ENCODE peak calls at places on chromosomes 11 and 22, in eight cellular contexts. One of them, this sample, is unnamed.

GRCh38 chr11:46450846-46451470 is 59.4 kb upstream of the CHRM4 start:
- DNase-seq in CD8-positive, alpha-beta T cell: no peak
- DNase-seq in pancreas: no peak
- DNase-seq in breast epithelium: no peak
- DNase-seq in right atrium auricular region: no peak
- DNase-seq in neural progenitor cell: no peak
- DNase-seq in PC-3: no peak
- DNase-seq in Caco-2: no peak
- DNase-seq in this sample: no peak

GRCh38 chr11:45178890-45179663 is 32.6 kb downstream of the PRDM11 start:
- DNase-seq in right atrium auricular region: peak; percentile 59
- DNase-seq in Caco-2: no peak
- DNase-seq in neural progenitor cell: no peak
- DNase-seq in breast epithelium: no peak
- DNase-seq in CD8-positive, alpha-beta T cell: no peak
- DNase-seq in pancreas: no peak
- DNase-seq in PC-3: no peak
- DNase-seq in this sample: no peak

GRCh38 chr22:43210631-43211515 is 23.9 kb upstream of the TTLL12 start:
- DNase-seq in PC-3: no peak
- DNase-seq in breast epithelium: no peak
- DNase-seq in CD8-positive, alpha-beta T cell: no peak
- DNase-seq in neural progenitor cell: no peak
- DNase-seq in pancreas: no peak
- DNase-seq in right atrium auricular region: no peak
- DNase-seq in Caco-2: no peak
- DNase-seq in this sample: no peak

GRCh38 chr11:65410936-65411680 is 11.5 kb upstream of the NEAT1 start:
- DNase-seq in neural progenitor cell: no peak
- DNase-seq in CD8-positive, alpha-beta T cell: no peak
- DNase-seq in PC-3: no peak
- DNase-seq in Caco-2: no peak
- DNase-seq in pancreas: no peak
- DNase-seq in right atrium auricular region: no peak
- DNase-seq in breast epithelium: no peak
- DNase-seq in this sample: no peak

GRCh38 chr11:14269956-14270355 is 89.0 kb downstream of the RRAS2 start:
- DNase-seq in Caco-2: no peak
- DNase-seq in breast epithelium: no peak
- DNase-seq in CD8-positive, alpha-beta T cell: no peak
- DNase-seq in PC-3: no peak
- DNase-seq in pancreas: no peak
- DNase-seq in right atrium auricular region: no peak
- DNase-seq in neural progenitor cell: no peak
- DNase-seq in this sample: no peak

GRCh38 chr22:42939451-42939881 is 75.5 kb downstream of the PACSIN2 start:
- DNase-seq in Caco-2: no peak
- DNase-seq in pancreas: no peak
- DNase-seq in PC-3: peak; percentile 40
- DNase-seq in breast epithelium: no peak
- DNase-seq in right atrium auricular region: no peak
- DNase-seq in CD8-positive, alpha-beta T cell: no peak
- DNase-seq in neural progenitor cell: no peak
- DNase-seq in this sample: no peak

GRCh38 chr22:43171019-43171491 is 15.9 kb downstream of the TTLL12 start:
- DNase-seq in neural progenitor cell: no peak
- DNase-seq in PC-3: no peak
- DNase-seq in breast epithelium: no peak
- DNase-seq in pancreas: no peak
- DNase-seq in right atrium auricular region: no peak
- DNase-seq in CD8-positive, alpha-beta T cell: no peak
- DNase-seq in Caco-2: no peak
- DNase-seq in this sample: no peak

GRCh38 chr11:129295746-129296145 is 79.9 kb upstream of the BARX2 start:
- DNase-seq in Caco-2: peak; percentile 65
- DNase-seq in pancreas: no peak
- DNase-seq in CD8-positive, alpha-beta T cell: no peak
- DNase-seq in PC-3: no peak
- DNase-seq in right atrium auricular region: no peak
- DNase-seq in neural progenitor cell: no peak
- DNase-seq in breast epithelium: no peak
- DNase-seq in this sample: no peak

GRCh38 chr11:27373856-27374602 is 11.0 kb upstream of the CCDC34 start:
- DNase-seq in CD8-positive, alpha-beta T cell: no peak
- DNase-seq in pancreas: no peak
- DNase-seq in right atrium auricular region: no peak
- DNase-seq in breast epithelium: no peak
- DNase-seq in PC-3: no peak
- DNase-seq in neural progenitor cell: no peak
- DNase-seq in Caco-2: peak; percentile 51
- DNase-seq in this sample: no peak

GRCh38 chr11:32032478-32032877 is 58.4 kb upstream of the RCN1 start:
- DNase-seq in pancreas: no peak
- DNase-seq in CD8-positive, alpha-beta T cell: no peak
- DNase-seq in PC-3: peak; percentile 3
- DNase-seq in neural progenitor cell: no peak
- DNase-seq in Caco-2: no peak
- DNase-seq in right atrium auricular region: no peak
- DNase-seq in breast epithelium: no peak
- DNase-seq in this sample: no peak

GRCh38 chr11:28524098-28524497 is 415.9 kb downstream of the METTL15 start:
- DNase-seq in pancreas: no peak
- DNase-seq in neural progenitor cell: no peak
- DNase-seq in Caco-2: no peak
- DNase-seq in PC-3: peak; percentile 22
- DNase-seq in breast epithelium: no peak
- DNase-seq in right atrium auricular region: no peak
- DNase-seq in CD8-positive, alpha-beta T cell: no peak
- DNase-seq in this sample: no peak

GRCh38 chr11:16326679-16327297 is 29.6 kb downstream of the SOX6 start:
- DNase-seq in PC-3: no peak
- DNase-seq in neural progenitor cell: no peak
- DNase-seq in Caco-2: no peak
- DNase-seq in pancreas: no peak
- DNase-seq in CD8-positive, alpha-beta T cell: no peak
- DNase-seq in right atrium auricular region: no peak
- DNase-seq in breast epithelium: no peak
- DNase-seq in this sample: no peak

DNA sequence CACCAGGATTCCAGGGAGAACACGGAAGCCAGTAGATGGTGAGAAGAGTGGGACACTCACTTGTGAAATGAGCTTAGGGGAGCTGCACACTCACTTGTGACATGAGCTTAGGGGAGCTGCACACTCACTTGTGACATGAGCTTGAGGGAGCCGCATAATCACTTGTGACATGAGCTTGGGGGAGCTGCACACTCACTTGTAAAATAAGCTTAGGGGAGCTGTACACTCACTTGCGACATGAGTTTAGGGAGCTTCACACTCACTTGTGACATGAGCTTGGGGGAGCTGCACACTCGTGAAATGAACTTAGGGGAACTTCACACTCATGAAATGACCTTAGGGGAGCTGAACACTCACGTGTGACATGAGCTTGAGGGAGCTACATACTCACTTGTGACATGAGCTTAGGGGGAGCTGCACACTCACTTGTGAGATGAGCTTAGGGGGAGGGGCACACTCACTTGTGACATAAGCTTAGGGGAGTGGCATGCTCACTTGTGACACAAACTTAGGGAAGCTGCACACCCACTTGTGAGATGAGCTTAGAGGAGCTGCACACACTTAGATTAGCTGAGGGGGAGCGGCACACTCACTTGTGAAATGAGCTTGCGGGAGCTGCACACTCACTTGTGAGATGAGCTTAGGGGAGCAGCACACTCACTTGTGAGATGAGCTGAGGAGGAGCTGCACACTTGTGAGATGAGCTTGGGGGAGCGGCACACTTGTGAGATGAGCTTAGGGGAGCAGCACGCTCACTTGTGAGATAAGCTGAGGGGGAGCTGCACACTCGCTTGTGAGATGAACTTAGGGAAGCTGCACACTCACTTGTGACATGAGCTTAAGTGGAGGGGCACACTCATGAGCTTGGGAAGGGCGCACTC is 59.0 kb downstream of the NCAPD3 start:
- DNase-seq in neural progenitor cell: peak; percentile 83
- DNase-seq in right atrium auricular region: no peak
- DNase-seq in Caco-2: no peak
- DNase-seq in PC-3: no peak
- DNase-seq in breast epithelium: no peak
- DNase-seq in CD8-positive, alpha-beta T cell: no peak
- DNase-seq in pancreas: no peak
- DNase-seq in this sample: no peak
- H3K36me3 ChIP-seq in neural progenitor cell: peaks cover 74% of the 10 kb centered on the region
- H3K36me3 ChIP-seq in right atrium auricular region: peaks cover 39% of the 10 kb centered on the region
- H3K36me3 ChIP-seq in Caco-2: peaks cover 11% of the 10 kb centered on the region
- H3K36me3 ChIP-seq in PC-3: peaks cover 65% of the 10 kb centered on the region
- H3K36me3 ChIP-seq in breast epithelium: no peaks in the 10 kb centered on the region
- H3K36me3 ChIP-seq in CD8-positive, alpha-beta T cell: peaks cover 29% of the 10 kb centered on the region
- H3K36me3 ChIP-seq in pancreas: peaks cover 15% of the 10 kb centered on the region
- H3K36me3 ChIP-seq in this sample: peaks cover 10% of the 10 kb centered on the region

GRCh38 chr11:60281482-60281881 is 1.0 kb downstream of the MS4A4A start:
- DNase-seq in right atrium auricular region: no peak
- DNase-seq in pancreas: no peak
- DNase-seq in CD8-positive, alpha-beta T cell: no peak
- DNase-seq in PC-3: no peak
- DNase-seq in Caco-2: no peak
- DNase-seq in neural progenitor cell: no peak
- DNase-seq in breast epithelium: no peak
- DNase-seq in this sample: no peak
- H3K4me3 ChIP-seq in right atrium auricular region: no peak overlapping the region
- H3K4me3 ChIP-seq in pancreas: no peak overlapping the region
- H3K4me3 ChIP-seq in CD8-positive, alpha-beta T cell: no peak overlapping the region
- H3K4me3 ChIP-seq in PC-3: no peak overlapping the region
- H3K4me3 ChIP-seq in Caco-2: no peak overlapping the region
- H3K4me3 ChIP-seq in neural progenitor cell: no peak overlapping the region
- H3K4me3 ChIP-seq in breast epithelium: no peak overlapping the region
- H3K4me3 ChIP-seq in this sample: no peak overlapping the region

DNA sequence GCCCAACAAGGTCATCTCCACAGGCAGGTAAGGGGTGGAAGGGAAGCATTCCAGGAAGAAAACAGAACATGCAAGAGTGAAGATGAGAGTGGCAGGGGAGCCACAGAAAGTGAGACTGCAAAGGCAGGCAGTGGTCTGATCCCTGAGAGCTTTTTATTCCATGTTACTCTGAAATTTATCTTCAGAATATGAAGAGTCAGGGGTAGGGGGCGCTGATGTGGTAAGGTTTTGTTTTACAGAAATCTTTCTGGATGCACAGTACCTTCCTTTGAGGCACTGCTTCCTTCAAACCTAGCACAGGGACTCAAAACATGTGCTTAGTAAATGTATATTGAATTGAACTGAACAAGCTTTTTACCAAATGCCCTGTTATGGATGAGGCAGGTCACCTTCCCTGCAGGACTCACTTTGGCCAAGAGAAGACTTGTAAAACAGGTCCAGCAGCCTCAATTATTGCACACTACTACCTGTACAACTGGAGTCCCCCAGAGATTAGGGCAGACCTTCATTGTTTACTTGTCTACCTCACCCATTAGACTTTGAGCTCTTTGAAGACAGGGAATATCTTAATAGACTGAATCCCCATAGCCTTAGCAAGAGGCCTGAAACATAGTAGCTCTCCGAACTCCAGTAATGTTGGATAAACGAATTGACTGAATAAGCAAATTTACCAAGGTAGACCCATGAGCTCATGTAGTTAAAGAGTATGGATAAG is 2.2 kb downstream of the PAK1 start:
- DNase-seq in Caco-2: peak; percentile 95
- DNase-seq in CD8-positive, alpha-beta T cell: no peak
- DNase-seq in PC-3: peak; percentile 88
- DNase-seq in neural progenitor cell: peak; percentile 39
- DNase-seq in breast epithelium: peak; percentile 28
- DNase-seq in right atrium auricular region: no peak
- DNase-seq in pancreas: peak; percentile 58
- DNase-seq in this sample: no peak
- TF ChIP-seq CTCF in Caco-2: peak; percentile 76
- TF ChIP-seq CTCF in CD8-positive, alpha-beta T cell: peak; percentile 27
- TF ChIP-seq CTCF in PC-3: peak; percentile 64
- TF ChIP-seq CTCF in neural progenitor cell: peak; percentile 49
- TF ChIP-seq CTCF in breast epithelium: no peak
- TF ChIP-seq CTCF in right atrium auricular region: peak; percentile 13
- TF ChIP-seq CTCF in pancreas: peak; percentile 13
- TF ChIP-seq CTCF in this sample: no peak

DNA sequence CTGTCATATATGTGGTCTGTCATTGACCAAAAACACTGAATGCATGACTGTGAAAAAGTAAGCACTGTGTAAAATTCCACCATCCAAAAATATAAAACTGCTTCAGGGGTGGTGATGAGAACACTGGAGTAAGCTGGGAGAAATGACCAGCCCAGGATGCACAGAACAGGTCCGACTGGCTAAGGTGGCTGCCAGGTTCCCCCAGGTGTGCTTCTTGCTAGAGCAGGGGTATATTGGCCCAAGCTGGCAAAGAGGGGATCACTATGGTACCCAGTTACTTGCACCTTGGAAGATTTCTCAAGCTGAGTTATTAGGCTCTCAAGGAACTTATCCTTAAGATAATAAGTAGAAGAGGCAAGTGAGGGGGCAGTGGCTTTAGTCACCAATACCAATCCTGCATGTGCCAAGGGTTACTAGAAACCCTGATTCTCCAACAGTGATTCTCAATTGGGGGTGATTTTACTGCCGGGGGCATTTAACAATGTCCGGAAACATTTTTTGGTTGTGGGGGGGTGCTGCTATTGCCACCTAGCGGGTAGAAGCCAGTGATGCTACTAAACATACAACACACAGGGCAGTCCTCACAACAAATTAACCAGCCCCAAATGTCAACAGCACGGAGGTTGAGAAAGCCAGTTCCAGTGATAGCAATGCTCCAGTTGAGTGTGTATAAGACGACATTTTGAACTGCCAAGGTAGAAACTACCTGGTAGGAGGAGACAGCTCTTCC is 15.7 kb downstream of the SNU13 start:
- DNase-seq in breast epithelium: no peak
- DNase-seq in Caco-2: no peak
- DNase-seq in neural progenitor cell: no peak
- DNase-seq in right atrium auricular region: no peak
- DNase-seq in PC-3: peak; percentile 27
- DNase-seq in CD8-positive, alpha-beta T cell: no peak
- DNase-seq in pancreas: no peak
- DNase-seq in this sample: no peak
- H3K36me3 ChIP-seq in breast epithelium: no peaks in the 10 kb centered on the region
- H3K36me3 ChIP-seq in Caco-2: no peaks in the 10 kb centered on the region
- H3K36me3 ChIP-seq in neural progenitor cell: no peaks in the 10 kb centered on the region
- H3K36me3 ChIP-seq in right atrium auricular region: peaks cover 17% of the 10 kb centered on the region
- H3K36me3 ChIP-seq in PC-3: peaks cover 9% of the 10 kb centered on the region
- H3K36me3 ChIP-seq in CD8-positive, alpha-beta T cell: peaks cover 16% of the 10 kb centered on the region
- H3K36me3 ChIP-seq in pancreas: peaks cover 9% of the 10 kb centered on the region
- H3K36me3 ChIP-seq in this sample: peaks cover 17% of the 10 kb centered on the region

DNA sequence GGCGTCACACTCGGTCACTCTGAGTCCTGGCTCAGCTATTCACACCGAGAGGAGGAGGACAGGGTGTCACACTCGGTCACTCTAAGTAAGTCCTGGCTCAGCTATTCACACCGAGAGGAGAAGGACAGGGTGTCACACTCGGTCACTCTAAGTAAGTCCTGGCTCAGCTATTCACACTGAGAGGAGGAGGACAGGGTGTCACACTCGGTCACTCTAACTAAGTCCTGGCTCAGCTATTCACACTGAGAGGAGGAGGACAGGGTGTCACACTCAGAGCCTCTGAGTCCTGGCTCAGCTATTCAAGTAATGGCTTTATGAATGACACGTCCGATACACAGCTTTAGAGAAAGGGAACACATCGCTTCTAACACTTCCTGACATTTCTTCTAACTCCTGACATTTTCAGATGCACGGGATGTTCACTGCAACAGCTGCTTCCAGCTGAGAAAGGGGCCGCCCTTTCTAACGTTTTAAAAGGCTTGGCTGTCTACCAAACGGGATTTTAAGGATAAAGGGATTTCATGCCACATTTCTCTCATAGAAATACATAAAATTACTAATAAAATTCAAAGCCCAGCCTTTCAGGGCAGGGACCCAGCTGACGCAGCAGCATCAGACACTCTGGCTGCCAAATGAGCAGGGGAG is 28.1 kb downstream of the DRD4 start:
- DNase-seq in CD8-positive, alpha-beta T cell: no peak
- DNase-seq in Caco-2: no peak
- DNase-seq in pancreas: no peak
- DNase-seq in breast epithelium: no peak
- DNase-seq in neural progenitor cell: no peak
- DNase-seq in PC-3: no peak
- DNase-seq in right atrium auricular region: no peak
- DNase-seq in this sample: peak; percentile 16
- H3K4me3 ChIP-seq in CD8-positive, alpha-beta T cell: no peak overlapping the region
- H3K4me3 ChIP-seq in Caco-2: no peak overlapping the region
- H3K4me3 ChIP-seq in pancreas: no peak overlapping the region
- H3K4me3 ChIP-seq in breast epithelium: no peak overlapping the region
- H3K4me3 ChIP-seq in neural progenitor cell: no peak overlapping the region
- H3K4me3 ChIP-seq in PC-3: no peak overlapping the region
- H3K4me3 ChIP-seq in right atrium auricular region: no peak overlapping the region
- H3K4me3 ChIP-seq in this sample: no peak overlapping the region